ENCODE peak calls at places on chromosomes 16 and 17, in ten cellular contexts. A, I, X, Z, O, G, L, U, K and N are unnamed samples.

GRCh38 chr16:9259914-9260608 is 168.6 kb downstream of the HAPSTR1 start:
- DNase-seq in A (no peak), I (peak), X (no peak), Z (no peak), O (no peak), G (no peak), L (no peak), U (no peak), K (no peak), N (no peak)

GRCh38 chr17:59600169-59600568 is 19.5 kb upstream of the CLTC start:
- DNase-seq in A (no peak), I (no peak), X (no peak), Z (no peak), O (no peak), G (no peak), L (no peak), U (no peak), K (no peak), N (no peak)

GRCh38 chr16:88504489-88505404 is 51.7 kb downstream of the ZFPM1 start:
- DNase-seq in A (no peak), I (peak), X (no peak), Z (no peak), O (peak), G (no peak), L (no peak), U (no peak), K (no peak), N (no peak)

GRCh38 chr17:78818932-78819331 is 21.7 kb downstream of the USP36 start:
- DNase-seq in A (no peak), I (no peak), X (no peak), Z (no peak), O (peak), G (no peak), L (no peak), U (no peak), K (no peak), N (no peak)

GRCh38 chr17:69468211-69468610 is 53.7 kb downstream of the MAP2K6 start:
- DNase-seq in A (no peak), I (no peak), X (no peak), Z (no peak), O (no peak), G (no peak), L (no peak), U (no peak), K (no peak), N (no peak)

GRCh38 chr17:34720760-34721159 is 141.4 kb downstream of the TMEM132E start:
- DNase-seq in A (peak), I (no peak), X (no peak), Z (no peak), O (no peak), G (no peak), L (no peak), U (no peak), K (peak), N (no peak)

GRCh38 chr16:11254913-11255736 is 879 bp downstream of the SOCS1 start:
- DNase-seq in A (peak), I (peak), X (peak), Z (no peak), O (peak), G (no peak), L (peak), U (peak), K (peak), N (no peak)

GRCh38 chr17:33234930-33235685 is 58.0 kb downstream of the ASIC2 start:
- DNase-seq in A (peak), I (peak), X (no peak), Z (peak), O (peak), G (no peak), L (no peak), U (peak), K (peak), N (peak)

GRCh38 chr17:77127735-77128361 is 12.9 kb upstream of the SEC14L1 start:
- DNase-seq in A (no peak), I (peak), X (peak), Z (peak), O (peak), G (no peak), L (peak), U (no peak), K (no peak), N (no peak)

GRCh38 chr17:81018044-81018802 is 16.7 kb upstream of the BAIAP2 start:
- DNase-seq in A (no peak), I (no peak), X (peak), Z (no peak), O (peak), G (no peak), L (peak), U (peak), K (no peak), N (no peak)

GRCh38 chr17:80029235-80029974 is 6.3 kb downstream of the TBC1D16 start:
- DNase-seq in A (no peak), I (peak), X (no peak), Z (peak), O (peak), G (no peak), L (no peak), U (peak), K (no peak), N (no peak)

GRCh38 chr17:41907185-41907556 is 11.6 kb downstream of the ACLY start:
- DNase-seq in A (no peak), I (no peak), X (no peak), Z (no peak), O (no peak), G (no peak), L (no peak), U (no peak), K (no peak), N (no peak)

DNA sequence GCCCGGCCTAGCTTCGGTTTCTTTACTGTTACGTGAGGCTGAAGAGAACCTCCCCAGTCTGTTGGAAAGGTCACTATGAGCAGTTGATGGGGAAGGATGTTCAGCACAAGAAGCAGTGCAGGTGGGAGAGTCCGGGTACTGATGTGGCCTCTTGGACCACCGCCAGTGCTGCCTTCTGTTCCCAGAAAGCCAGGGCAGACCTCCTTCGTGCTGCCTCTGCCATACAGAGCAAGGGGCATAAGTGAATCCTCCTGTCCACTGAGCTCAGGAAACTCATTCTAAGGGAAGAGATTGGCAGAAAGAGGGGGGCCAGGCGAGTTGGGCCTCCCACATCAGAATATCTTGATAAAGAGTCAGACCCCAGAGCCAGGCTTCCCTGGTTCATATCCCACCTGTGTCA is 3.7 kb downstream of the PPP4C start:
- DNase-seq in A (no peak), I (no peak), X (no peak), Z (no peak), O (no peak), G (no peak), L (no peak), U (no peak), K (no peak), N (no peak)
- TF ChIP-seq CTCF in A (no peak), I (no peak), X (no peak), Z (no peak), O (no peak), G (no peak), L (no peak), U (no peak), K (no peak), N (no peak)

DNA sequence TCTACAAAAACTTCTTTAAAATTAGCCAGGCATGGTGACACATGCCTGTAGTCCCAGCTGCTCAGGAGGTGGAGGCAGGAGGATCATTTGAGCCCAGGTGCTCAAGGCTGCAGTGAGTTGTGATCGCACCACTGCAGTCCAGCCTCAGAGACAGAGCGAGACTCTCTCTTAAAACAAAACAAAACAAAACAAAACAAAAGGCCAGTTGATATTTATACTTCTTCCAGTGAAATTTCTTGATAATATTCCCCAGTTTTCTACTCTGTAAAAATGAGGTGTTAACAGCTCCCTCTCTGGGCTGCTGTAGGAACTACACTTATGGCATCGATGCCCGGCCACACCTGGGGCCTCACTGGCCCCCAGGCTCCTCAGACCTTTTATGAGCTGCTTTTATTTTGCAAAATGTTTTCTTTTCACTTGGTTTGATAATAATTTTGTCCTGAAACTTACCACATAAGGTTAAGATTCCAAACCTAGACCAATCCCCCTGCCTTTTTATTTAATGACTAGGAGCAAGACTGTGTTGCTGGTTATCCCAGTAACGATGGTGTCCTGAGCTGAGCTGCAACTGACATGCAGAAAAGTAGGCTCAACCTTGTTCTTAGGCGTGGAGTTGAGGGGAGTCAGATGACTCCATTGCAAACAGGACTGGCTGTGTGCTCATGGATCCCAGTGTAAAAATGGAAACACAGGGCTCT is 17.6 kb downstream of the MAPK8IP3 start:
- DNase-seq in A (peak), I (peak), X (peak), Z (no peak), O (peak), G (no peak), L (no peak), U (no peak), K (no peak), N (no peak)
- H3K27ac ChIP-seq in A (peak), I (peak), X (no peak), Z (peak), O (peak), G (no peak), L (no peak), U (no peak), K (peak), N (peak)

GRCh38 chr17:72631568-72631967 is 460.9 kb downstream of the SLC39A11 start:
- DNase-seq in A (no peak), I (no peak), X (no peak), Z (no peak), O (no peak), G (no peak), L (no peak), U (no peak), K (no peak), N (no peak)

GRCh38 chr17:72634621-72635020 is 457.9 kb downstream of the SLC39A11 start:
- DNase-seq in A (peak), I (no peak), X (peak), Z (no peak), O (peak), G (no peak), L (no peak), U (no peak), K (no peak), N (no peak)

GRCh38 chr17:72635034-72635654 is 457.3 kb downstream of the SLC39A11 start:
- DNase-seq in A (no peak), I (no peak), X (no peak), Z (no peak), O (peak), G (no peak), L (no peak), U (no peak), K (no peak), N (no peak)

GRCh38 chr17:72632026-72632684 is 460.3 kb downstream of the SLC39A11 start:
- DNase-seq in A (no peak), I (peak), X (no peak), Z (no peak), O (peak), G (no peak), L (no peak), U (no peak), K (no peak), N (no peak)
- TF ChIP-seq CTCF in A (no peak), I (no peak), X (no peak), Z (no peak), O (peak), G (no peak), L (no peak), U (no peak), K (no peak), N (no peak)

DNA sequence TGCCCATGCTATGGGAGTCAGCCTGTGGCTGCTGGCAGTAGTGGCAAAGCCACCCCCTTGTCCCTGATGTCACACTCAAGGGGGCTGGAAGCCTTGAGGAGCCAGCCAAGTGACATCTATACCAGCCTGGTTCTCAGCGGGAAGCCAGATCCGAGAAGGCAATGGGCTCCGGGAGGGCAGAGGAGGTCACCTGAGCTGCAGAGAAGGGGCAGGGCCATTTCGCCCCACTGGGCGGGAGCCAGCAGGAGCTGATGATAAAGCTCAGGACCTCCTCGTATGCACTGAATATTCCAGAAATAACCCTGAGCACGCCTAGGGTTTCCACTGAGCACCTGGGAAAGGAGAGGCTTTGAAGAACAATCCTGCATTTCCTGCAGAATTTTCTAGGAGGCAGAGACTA is 19.0 kb downstream of the MRPS23 start:
- DNase-seq in A (no peak), I (no peak), X (no peak), Z (no peak), O (no peak), G (no peak), L (no peak), U (no peak), K (no peak), N (no peak)
- H3K27ac ChIP-seq in A (no peak), I (no peak), X (no peak), Z (no peak), O (no peak), G (no peak), L (no peak), U (no peak), K (no peak), N (no peak)

GRCh38 chr16:2005646-2006045 is 4.0 kb downstream of the ZNF598 start:
- DNase-seq in A (no peak), I (peak), X (no peak), Z (no peak), O (no peak), G (peak), L (peak), U (peak), K (no peak), N (peak)
- TF ChIP-seq CTCF in A (no peak), I (peak), X (no peak), Z (no peak), O (no peak), G (peak), L (no peak), U (no peak), K (no peak), N (peak)

DNA sequence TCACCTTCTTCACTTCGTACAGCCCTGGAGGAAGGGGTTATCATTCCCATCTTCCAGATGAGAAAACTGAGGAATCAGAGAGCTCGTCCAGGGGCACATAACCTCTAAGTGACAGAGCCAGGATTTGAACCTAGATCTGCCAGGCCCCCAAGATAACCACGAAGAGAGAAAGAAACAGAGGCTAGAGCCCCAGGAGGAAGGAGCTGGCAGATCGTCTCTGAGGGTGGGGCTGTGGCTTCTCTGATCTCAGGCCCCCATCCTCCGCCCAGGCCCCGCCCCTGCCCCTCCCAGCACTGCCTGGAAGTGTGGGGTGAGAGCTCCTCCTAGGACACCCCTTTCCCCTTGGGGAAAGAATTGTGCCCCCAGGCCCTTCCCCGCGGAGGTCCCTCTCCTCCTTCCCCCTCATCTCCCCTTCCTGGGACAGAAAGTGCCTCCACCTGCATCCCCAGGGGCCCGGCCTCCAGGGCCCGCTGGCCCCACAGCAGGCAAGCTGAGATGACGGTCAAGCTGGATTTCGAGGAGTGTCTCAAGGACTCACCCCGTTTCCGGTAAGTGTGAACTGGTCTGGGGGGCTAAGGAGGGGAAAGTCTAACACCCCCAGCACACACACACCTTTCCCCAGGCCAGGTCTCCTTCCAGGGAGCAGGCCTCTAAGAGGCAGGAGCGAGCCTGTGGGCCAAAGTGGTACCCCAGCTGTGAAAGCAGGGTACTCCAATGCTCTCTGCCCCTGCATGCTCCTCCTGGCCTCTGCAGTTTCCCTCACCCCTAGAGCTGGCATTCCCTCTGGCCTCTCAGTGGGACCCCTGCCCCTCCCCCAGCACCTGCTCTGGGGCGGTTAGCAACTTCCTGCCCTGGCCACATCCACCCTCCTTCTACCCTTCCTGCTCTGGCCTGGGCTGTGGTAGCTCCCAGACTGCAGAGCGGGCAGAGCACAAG is at the start of gene ACAP1:
- DNase-seq in A (no peak), I (no peak), X (peak), Z (no peak), O (peak), G (peak), L (peak), U (no peak), K (no peak), N (no peak)
- H3K27ac ChIP-seq in A (no peak), I (no peak), X (peak), Z (no peak), O (peak), G (no peak), L (no peak), U (no peak), K (no peak), N (no peak)

GRCh38 chr17:27747462-27748359 is 52.6 kb downstream of the NOS2 start:
- DNase-seq in A (no peak), I (no peak), X (no peak), Z (no peak), O (no peak), G (peak), L (no peak), U (no peak), K (no peak), N (no peak)
- TF ChIP-seq CTCF in A (peak), I (peak), X (no peak), Z (no peak), O (peak), G (peak), L (no peak), U (no peak), K (peak), N (no peak)

GRCh38 chr16:13064821-13065220 is 163.4 kb downstream of the SHISA9 start:
- DNase-seq in A (no peak), I (no peak), X (no peak), Z (no peak), O (no peak), G (no peak), L (no peak), U (no peak), K (no peak), N (no peak)

GRCh38 chr16:13063457-13063856 is 162.1 kb downstream of the SHISA9 start:
- DNase-seq in A (no peak), I (no peak), X (no peak), Z (no peak), O (no peak), G (no peak), L (no peak), U (no peak), K (no peak), N (no peak)

GRCh38 chr16:13062219-13062618 is 160.8 kb downstream of the SHISA9 start:
- DNase-seq in A (no peak), I (no peak), X (no peak), Z (no peak), O (no peak), G (no peak), L (no peak), U (no peak), K (no peak), N (no peak)

GRCh38 chr16:13056607-13057006 is 155.2 kb downstream of the SHISA9 start:
- DNase-seq in A (no peak), I (no peak), X (no peak), Z (no peak), O (no peak), G (no peak), L (no peak), U (no peak), K (no peak), N (no peak)

DNA sequence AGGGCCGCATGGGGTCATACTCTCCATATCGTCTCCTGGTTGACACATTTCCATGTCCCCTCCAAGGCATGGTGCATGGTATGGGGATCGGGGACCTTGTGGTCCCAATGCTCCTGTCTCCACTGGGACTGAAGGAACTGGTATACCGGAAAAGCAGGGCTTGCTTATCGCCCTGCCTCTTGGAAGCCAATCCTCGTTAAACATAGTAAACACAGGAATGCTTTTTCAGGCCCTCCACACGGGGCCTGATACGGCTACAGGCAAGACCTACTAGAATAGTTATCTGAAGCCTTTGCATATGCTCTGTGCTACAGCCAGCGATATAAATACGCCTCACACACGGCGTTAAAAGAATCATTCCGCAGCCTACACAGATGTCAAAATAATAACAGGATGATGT is 159.5 kb downstream of the SHISA9 start:
- DNase-seq in A (no peak), I (no peak), X (no peak), Z (no peak), O (no peak), G (no peak), L (no peak), U (no peak), K (no peak), N (no peak)
- H3K27ac ChIP-seq in A (no peak), I (no peak), X (no peak), Z (no peak), O (no peak), G (no peak), L (no peak), U (no peak), K (no peak), N (no peak)

DNA sequence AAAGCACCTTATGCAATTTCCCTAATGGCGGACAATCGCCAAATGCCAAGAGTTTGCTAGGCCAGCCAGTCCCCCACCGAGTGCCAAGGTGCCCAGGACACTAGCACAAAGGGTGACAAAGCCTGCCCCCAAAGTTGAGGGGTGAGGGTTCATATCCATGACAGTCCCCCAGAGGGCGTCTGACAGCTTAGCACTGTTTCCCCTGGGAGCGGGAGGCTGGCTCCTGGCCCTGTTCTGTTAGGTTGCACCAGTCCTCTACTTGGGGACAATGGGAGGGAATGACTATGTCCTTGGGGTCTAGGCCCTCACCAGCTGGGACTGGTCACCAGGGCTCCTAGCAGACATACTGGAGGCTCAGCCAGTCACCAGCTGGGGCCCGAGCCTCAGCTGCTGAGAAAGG is 66.9 kb downstream of the MYO18A start:
- DNase-seq in A (no peak), I (no peak), X (no peak), Z (no peak), O (no peak), G (no peak), L (peak), U (no peak), K (no peak), N (no peak)
- TF ChIP-seq CTCF in A (no peak), I (no peak), X (no peak), Z (no peak), O (no peak), G (peak), L (no peak), U (no peak), K (no peak), N (peak)